ENCODE peak calls at places on chromosomes 2 and 18, in four cellular contexts. U is left ventricle myocardium superior, B is amniotic epithelial cell, H is progenitor cell of endocrine pancreas. T is an unnamed sample.

GRCh38 chr2:28390241-28390856 is 2.3 kb upstream of the FOSL2 start:
- DNase-seq in B (peak), H (peak), U (peak), T (peak)

GRCh38 chr2:174176898-174177297 is 71.4 kb downstream of the OLA1 start:
- DNase-seq in B (peak), H (no peak), U (no peak), T (no peak)

GRCh38 chr18:58438161-58438983 is 190.5 kb downstream of the ALPK2 start:
- DNase-seq in U (no peak), H (no peak), B (peak), T (no peak)

GRCh38 chr2:131521961-131522781 is 5.5 kb upstream of the CCDC74A start:
- DNase-seq in H (no peak), B (no peak), U (peak), T (peak)

GRCh38 chr2:23487735-23488492 is 102.9 kb downstream of the KLHL29 start:
- DNase-seq in U (no peak), B (peak), H (no peak), T (peak)

GRCh38 chr2:26768759-26769500 is 4.8 kb downstream of the SLC35F6 start:
- DNase-seq in U (peak), B (peak), H (no peak), T (peak)

GRCh38 chr2:241617431-241618154 is 19.4 kb downstream of the THAP4 start:
- DNase-seq in H (no peak), B (peak), U (peak), T (peak)

GRCh38 chr2:185306119-185306518 is 432.5 kb upstream of the FSIP2 start:
- DNase-seq in H (no peak), B (no peak), U (no peak), T (no peak)

GRCh38 chr2:42186378-42186777 is 17.2 kb downstream of the EML4 start:
- DNase-seq in H (no peak), U (no peak), B (peak), T (no peak)

GRCh38 chr2:188032306-188032705 is 259.4 kb upstream of the GULP1 start:
- DNase-seq in H (no peak), B (no peak), U (no peak), T (no peak)

GRCh38 chr2:69083126-69083733 is 70.3 kb downstream of the ANTXR1 start:
- DNase-seq in U (no peak), B (peak), H (no peak), T (no peak)

GRCh38 chr2:26298638-26299393 is 47.1 kb upstream of the SELENOI start:
- DNase-seq in B (peak), U (no peak), H (no peak), T (peak)

GRCh38 chr2:45028276-45028675 is 19.0 kb upstream of the SIX2 start:
- DNase-seq in B (peak), U (no peak), H (no peak), T (no peak)

GRCh38 chr18:53093650-53094049 is 753.7 kb downstream of the DCC start:
- DNase-seq in B (no peak), U (no peak), H (no peak), T (no peak)

GRCh38 chr18:78240091-78240490 is 739.5 kb upstream of the SALL3 start:
- DNase-seq in U (no peak), H (no peak), B (no peak), T (no peak)

GRCh38 chr18:26868968-26869586 is 3.6 kb upstream of the AQP4 start:
- DNase-seq in B (no peak), U (no peak), H (no peak), T (no peak)

GRCh38 chr18:47036927-47037605 is 1.6 kb upstream of the ELOA2 start:
- DNase-seq in U (no peak), H (no peak), B (no peak), T (no peak)

GRCh38 chr2:156338578-156338977 is 6.1 kb upstream of the NR4A2 start:
- DNase-seq in B (no peak), H (no peak), U (no peak), T (no peak)

GRCh38 chr2:127024769-127025356 is 82.1 kb downstream of the BIN1 start:
- DNase-seq in B (peak), H (peak), U (no peak), T (peak)

GRCh38 chr2:227052879-227053278 is 111.1 kb downstream of the COL4A4 start:
- DNase-seq in U (no peak), B (no peak), H (no peak), T (no peak)

GRCh38 chr18:72995558-72995957 is 127.8 kb upstream of the NETO1 start:
- DNase-seq in H (no peak), B (no peak), U (no peak), T (no peak)

GRCh38 chr18:61575419-61575818 is 242.2 kb downstream of the CDH20 start:
- DNase-seq in B (no peak), U (no peak), H (no peak), T (no peak)

GRCh38 chr18:58756596-58757240 is 85.5 kb downstream of the MALT1 start:
- DNase-seq in H (no peak), B (no peak), U (no peak), T (no peak)

GRCh38 chr18:2281523-2282199 is 289.6 kb downstream of the METTL4 start:
- DNase-seq in U (no peak), H (no peak), B (no peak), T (no peak)

GRCh38 chr2:120546077-120546864 is 189.4 kb upstream of the GLI2 start:
- DNase-seq in U (peak), H (no peak), B (peak), T (peak)

GRCh38 chr18:56756971-56757370 is 105.8 kb downstream of the WDR7 start:
- DNase-seq in H (no peak), B (no peak), U (no peak), T (peak)

GRCh38 chr2:238567996-238568395 is 141.3 kb downstream of the ASB1 start:
- DNase-seq in H (no peak), U (no peak), B (no peak), T (no peak)

GRCh38 chr2:136281281-136282117 is 163.6 kb upstream of the CXCR4 start:
- DNase-seq in H (no peak), B (no peak), U (no peak), T (no peak)

GRCh38 chr2:218852911-218853667 is 6.5 kb upstream of the WNT6 start:
- DNase-seq in B (peak), H (no peak), U (peak), T (peak)

GRCh38 chr2:210956101-210956500 is 399.7 kb downstream of the CPS1 start:
- DNase-seq in B (peak), U (no peak), H (no peak), T (no peak)

GRCh38 chr2:220353897-220354296 is 726.5 kb downstream of the SLC4A3 start:
- DNase-seq in B (peak), U (no peak), H (no peak), T (no peak)

GRCh38 chr2:54708584-54709340 is 14.7 kb upstream of the EML6 start:
- DNase-seq in H (peak), U (peak), B (no peak), T (peak)

GRCh38 chr18:21242141-21243040 is at the start of gene GREB1L:
- DNase-seq in U (peak), B (peak), H (peak), T (peak)

GRCh38 chr18:75128051-75128605 is 80.8 kb downstream of the PTGR3 start:
- DNase-seq in U (no peak), B (no peak), H (no peak), T (peak)

GRCh38 chr2:73776869-73777519 is 2.9 kb downstream of the DUSP11 start:
- DNase-seq in H (no peak), U (no peak), B (peak), T (no peak)

GRCh38 chr2:180907731-180908130 is 72.7 kb upstream of the UBE2E3 start:
- DNase-seq in H (no peak), B (peak), U (no peak), T (no peak)

GRCh38 chr2:54983345-54984235 is 66.7 kb downstream of the RTN4 start:
- DNase-seq in H (no peak), B (peak), U (no peak), T (no peak)

GRCh38 chr2:184444217-184444616 is 154.1 kb upstream of the ZNF804A start:
- DNase-seq in U (no peak), B (peak), H (no peak), T (no peak)